ENCODE peak calls at places on chromosomes 4 and X, in seven cellular contexts. R, C, O, H, T, Z and Q are unnamed samples.

GRCh38 chr4:2842667-2843022 is 999 bp upstream of the ADD1 start:
- DNase-seq in O (no peak), Z (no peak), R (no peak), H (no peak), C (no peak), T (no peak), Q (no peak)

GRCh38 chr4:95289028-95289634 is 259.6 kb downstream of the UNC5C start:
- DNase-seq in R (no peak), C (no peak), T (peak; percentile 16), H (no peak), Z (no peak), O (no peak), Q (no peak)

GRCh38 chr4:117773067-117773946 is 261.0 kb upstream of the NDST3 start:
- DNase-seq in Z (no peak), O (no peak), T (no peak), C (no peak), H (no peak), R (no peak), Q (no peak)

GRCh38 chr4:169663894-169664293 is 43.5 kb downstream of the CLCN3 start:
- DNase-seq in O (no peak), T (peak; percentile 31), H (no peak), R (no peak), Z (no peak), C (no peak), Q (no peak)

GRCh38 chr4:130424211-130424610 is 1328.3 kb downstream of the C4orf33 start:
- DNase-seq in C (no peak), R (no peak), H (no peak), O (no peak), Z (no peak), T (no peak), Q (no peak)

GRCh38 chr4:105620640-105621323 is 68.4 kb downstream of the ARHGEF38 start:
- DNase-seq in Z (no peak), R (no peak), H (no peak), C (peak; percentile 16), T (peak; percentile 57), O (no peak), Q (no peak)

GRCh38 chr4:39812500-39812899 is 114.6 kb downstream of the UBE2K start:
- DNase-seq in H (no peak), R (no peak), C (no peak), O (peak; percentile 20), Z (no peak), T (no peak), Q (no peak)

GRCh38 chrX:116417214-116417613 is 19.2 kb upstream of the SLC6A14 start:
- DNase-seq in R (no peak), O (no peak), C (no peak), H (no peak), T (no peak), Z (no peak), Q (no peak)

GRCh38 chr4:128162434-128162833 is 101.3 kb downstream of the LARP1B start:
- DNase-seq in O (no peak), C (no peak), T (peak; percentile 40), R (no peak), Z (no peak), H (no peak), Q (no peak)

GRCh38 chrX:56803849-56804681 is 75.0 kb downstream of the NBDY start:
- DNase-seq in O (no peak), C (no peak), H (no peak), R (no peak), Z (no peak), T (no peak), Q (peak; percentile 78)

GRCh38 chr4:73867783-73868182 is 1.4 kb upstream of the CXCL1 start:
- DNase-seq in C (peak; percentile 70), Z (no peak), R (no peak), O (no peak), T (no peak), H (no peak), Q (no peak)

GRCh38 chr4:16024009-16024408 is 59.8 kb downstream of the PROM1 start:
- DNase-seq in O (no peak), C (no peak), H (no peak), Z (no peak), R (no peak), T (peak; percentile 32), Q (no peak)

GRCh38 chr4:183968502-183968901 is 63.4 kb downstream of the STOX2 start:
- DNase-seq in R (no peak), O (no peak), Z (no peak), C (no peak), T (no peak), H (no peak), Q (no peak)

GRCh38 chr4:11914406-11914805 is 485.7 kb upstream of the HS3ST1 start:
- DNase-seq in Z (no peak), O (no peak), C (no peak), R (peak; percentile 5), H (no peak), T (no peak), Q (no peak)

GRCh38 chr4:168076989-168077725 is 15.2 kb upstream of the ANXA10 start:
- DNase-seq in R (peak; percentile 36), T (peak; percentile 71), C (peak; percentile 88), Z (peak; percentile 8), H (no peak), O (no peak), Q (peak; percentile 19)

GRCh38 chr4:16213107-16213506 is 13.2 kb downstream of the TAPT1 start:
- DNase-seq in C (no peak), Z (no peak), R (no peak), T (peak; percentile 74), O (no peak), H (no peak), Q (no peak)

GRCh38 chr4:76581276-76581675 is 146.2 kb downstream of the SHROOM3 start:
- DNase-seq in H (no peak), T (no peak), C (no peak), O (no peak), Z (no peak), R (no peak), Q (no peak)

GRCh38 chr4:76689079-76689817 is 208.7 kb downstream of the SOWAHB start:
- DNase-seq in O (no peak), C (peak; percentile 18), Z (peak; percentile 22), H (no peak), R (no peak), T (peak; percentile 28), Q (no peak)

GRCh38 chr4:26061248-26061986 is 147.4 kb downstream of the SMIM20 start:
- DNase-seq in H (no peak), O (no peak), C (peak; percentile 63), Z (no peak), R (peak; percentile 25), T (peak; percentile 60), Q (no peak)

DNA sequence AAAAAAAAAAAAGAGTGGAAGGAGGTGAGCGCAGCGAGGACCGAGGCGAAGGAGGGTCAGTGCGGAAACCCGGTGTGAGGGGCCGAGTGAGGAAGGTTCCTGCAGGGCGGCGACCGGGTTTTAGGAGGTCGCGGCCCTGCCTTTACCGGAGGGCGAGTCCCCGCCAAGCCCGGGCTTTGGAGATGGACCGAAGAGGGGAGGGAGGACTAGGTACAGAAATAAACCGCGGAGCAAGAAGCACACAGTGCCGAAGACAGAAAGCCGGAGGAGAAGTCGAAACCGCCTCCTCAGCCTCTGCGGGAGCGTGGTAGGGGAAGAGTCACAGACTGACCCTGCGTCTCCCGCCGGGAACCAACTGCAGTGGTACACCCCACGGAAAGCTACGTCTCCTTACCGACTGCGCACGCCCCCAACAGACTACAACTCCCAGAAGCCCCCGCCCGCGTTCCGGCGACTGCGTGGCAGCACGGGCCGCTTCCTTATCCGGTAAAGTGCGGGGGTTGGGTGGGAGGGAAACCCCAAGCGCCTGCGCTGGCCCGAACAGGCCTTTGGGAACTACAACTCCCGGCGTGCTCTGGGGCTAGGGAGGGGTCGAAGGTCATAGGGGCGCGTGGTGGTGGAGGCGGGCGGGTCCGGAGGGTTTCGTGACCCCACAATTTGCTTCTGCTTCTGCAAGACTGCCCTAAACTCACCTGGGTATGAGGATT is at the start of gene NFXL1:
- DNase-seq in C (peak; percentile 92), Z (peak; percentile 81), O (peak; percentile 99), R (peak; percentile 85), H (peak; percentile 95), T (peak; percentile 96), Q (peak; percentile 99)
- TF ChIP-seq POLR2A in C (peak; percentile 90), Z (peak; percentile 89), O (no peak), R (peak; percentile 86), H (peak; percentile 47), T (peak; percentile 85), Q (no peak)

DNA sequence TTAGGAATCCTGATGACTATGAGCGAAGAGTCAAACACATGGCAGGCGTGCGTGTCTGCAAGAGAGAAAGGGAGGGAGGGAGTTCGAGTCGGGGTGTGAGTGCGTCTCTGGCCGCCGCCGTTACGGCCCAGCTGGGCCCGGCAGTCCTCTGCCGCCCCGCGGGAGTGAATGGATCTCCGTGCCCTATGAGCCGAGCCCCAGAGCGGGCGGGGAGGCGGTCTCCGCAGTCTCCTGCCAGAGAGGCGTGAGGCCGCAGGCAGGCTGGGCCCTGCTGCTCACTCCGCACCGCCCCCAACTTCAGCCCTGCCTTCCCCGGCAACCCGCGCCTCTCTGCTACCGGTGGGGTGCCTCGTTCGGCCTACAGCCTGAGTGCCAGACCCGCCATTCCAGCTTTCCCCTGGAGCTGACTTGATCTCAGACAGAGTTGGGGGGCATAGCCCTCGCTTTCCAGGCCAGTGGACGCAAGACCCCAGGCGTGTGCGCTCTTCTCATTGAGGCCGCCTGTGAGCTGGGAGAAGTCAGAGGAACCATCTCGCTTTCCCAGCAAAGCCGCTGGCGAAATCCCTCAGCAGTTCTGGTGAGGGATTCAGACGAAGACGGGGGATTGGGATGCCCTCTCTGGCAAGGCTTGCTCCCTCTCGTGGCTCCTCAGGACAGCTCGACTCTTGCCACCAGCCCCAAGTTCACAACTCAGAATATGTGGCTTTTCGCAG is 1.4 kb downstream of the SLC16A2 start:
- DNase-seq in O (peak; percentile 80), R (no peak), T (peak; percentile 66), C (no peak), H (peak; percentile 52), Z (peak; percentile 26), Q (peak; percentile 88)
- TF ChIP-seq POLR2A in O (no peak), R (peak; percentile 56), T (peak; percentile 67), C (no peak), H (no peak), Z (no peak), Q (no peak)

GRCh38 chr4:7422098-7422897 is 12.4 kb downstream of the PSAPL1 start:
- DNase-seq in Z (no peak), O (peak; percentile 75), C (no peak), H (peak; percentile 43), T (no peak), R (no peak), Q (peak; percentile 82)
- TF ChIP-seq POLR2A in Z (no peak), O (no peak), C (no peak), H (no peak), T (no peak), R (no peak), Q (no peak)

DNA sequence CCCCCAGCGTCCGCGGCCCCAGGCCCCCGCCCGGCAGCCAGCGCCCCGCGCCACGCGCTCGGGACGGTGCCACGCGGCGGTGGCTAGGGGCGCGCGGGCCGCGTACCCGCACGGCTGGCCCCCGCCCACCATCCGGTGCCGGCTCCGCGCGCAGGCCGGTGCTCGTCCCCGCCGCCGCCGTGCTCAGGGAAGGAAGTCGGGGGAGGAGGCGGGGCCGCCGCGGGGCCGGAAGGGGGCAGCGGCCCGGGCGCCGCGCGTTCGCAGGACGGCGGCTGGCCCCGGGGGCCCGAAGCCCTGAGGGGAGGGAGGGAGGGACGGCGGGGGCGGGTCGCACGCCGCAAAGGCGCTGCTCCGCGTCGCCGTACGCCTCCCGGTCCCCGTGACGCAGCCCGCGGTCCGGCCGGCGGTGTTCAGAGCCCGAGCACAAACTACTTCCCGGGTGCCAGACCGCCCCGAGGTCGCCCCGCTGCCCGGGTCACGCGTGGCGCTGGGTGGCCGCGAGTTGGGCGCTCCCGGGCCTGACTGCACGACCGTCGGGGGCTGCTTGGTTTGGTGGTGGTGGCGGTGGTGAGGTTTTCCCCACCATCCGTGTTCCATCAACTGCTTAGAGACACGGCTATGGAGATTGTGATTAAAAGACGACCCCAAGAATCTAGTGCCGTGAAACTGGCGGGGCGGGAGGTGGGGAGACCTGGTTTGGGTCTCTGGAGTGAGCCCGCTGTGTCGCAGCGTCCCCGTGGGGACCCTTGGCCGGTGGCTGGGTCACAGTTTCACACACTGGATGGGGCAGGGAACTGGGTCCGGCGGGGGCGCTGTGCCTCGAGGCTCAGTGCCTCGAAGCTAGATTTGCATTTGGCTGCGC is at the start of gene DCTD:
- DNase-seq in R (no peak), O (no peak), H (peak; percentile 60), C (no peak), Z (peak; percentile 59), T (peak; percentile 65), Q (peak; percentile 65)
- TF ChIP-seq POLR2A in R (no peak), O (peak; percentile 61), H (no peak), C (peak; percentile 49), Z (peak; percentile 93), T (peak; percentile 39), Q (no peak)